ENCODE peak calls at places on chromosomes 12 and 14, in five cellular contexts. Z is RPMI7951, F is K562, D is DMS53, K is NCI-H2171. X is an unnamed sample.

GRCh38 chr14:22752422-22752821 is 14.1 kb upstream of the OXA1L start:
- DNase-seq in Z (no peak), F (no peak), D (no peak), K (no peak), X (no peak)

GRCh38 chr14:69543341-69544249 is 31.1 kb downstream of the CCDC177 start:
- DNase-seq in Z (peak), F (no peak), D (peak), K (no peak), X (no peak)

GRCh38 chr12:29771786-29772185 is 12.0 kb downstream of the TMTC1 start:
- DNase-seq in Z (no peak), F (no peak), D (no peak), K (no peak), X (no peak)

GRCh38 chr12:50579757-50580267 is 75.0 kb downstream of the DIP2B start:
- DNase-seq in Z (peak), F (no peak), D (no peak), K (no peak), X (peak)

GRCh38 chr12:89350661-89351488 is 1.4 kb downstream of the DUSP6 start:
- DNase-seq in Z (peak), F (no peak), D (peak), K (no peak), X (no peak)

GRCh38 chr14:100653409-100653808 is 66.2 kb upstream of the BEGAIN start:
- DNase-seq in Z (no peak), F (peak), D (no peak), K (no peak), X (no peak)

GRCh38 chr12:41008472-41008871 is 179.6 kb upstream of the PDZRN4 start:
- DNase-seq in Z (no peak), F (no peak), D (peak), K (no peak), X (no peak)

GRCh38 chr14:76045773-76046172 is 60.2 kb downstream of the IFT43 start:
- DNase-seq in Z (no peak), F (no peak), D (no peak), K (no peak), X (no peak)

GRCh38 chr12:123150273-123150803 is 552 bp downstream of the PITPNM2 start:
- DNase-seq in Z (peak), F (peak), D (peak), K (no peak), X (no peak)

X was measured in GM12878.